ENCODE peak calls at places on chromosomes 2 and 18, in five cellular contexts. One of them, this sample, is unnamed.

GRCh38 chr2:42788-43187 is 3.5 kb downstream of the FAM110C start:
- DNase-seq in GM12878: no peak
- DNase-seq in HCT116: no peak
- DNase-seq in K562: no peak
- DNase-seq in HepG2: no peak
- DNase-seq in this sample: no peak

GRCh38 chr2:86068098-86069047 is 37.3 kb downstream of the POLR1A start:
- DNase-seq in GM12878: no peak
- DNase-seq in K562: no peak
- DNase-seq in HepG2: no peak
- DNase-seq in HCT116: no peak
- DNase-seq in this sample: no peak

GRCh38 chr18:60962629-60963028 is 370.6 kb upstream of the CDH20 start:
- DNase-seq in GM12878: no peak
- DNase-seq in K562: no peak
- DNase-seq in HepG2: no peak
- DNase-seq in HCT116: no peak
- DNase-seq in this sample: no peak

GRCh38 chr2:150878347-150878746 is 383.3 kb downstream of the RBM43 start:
- DNase-seq in GM12878: no peak
- DNase-seq in HepG2: peak; percentile 13
- DNase-seq in HCT116: peak; percentile 62
- DNase-seq in K562: peak; percentile 27
- DNase-seq in this sample: no peak

GRCh38 chr2:233105930-233106329 is 45.8 kb downstream of the INPP5D start:
- DNase-seq in GM12878: no peak
- DNase-seq in HepG2: no peak
- DNase-seq in HCT116: no peak
- DNase-seq in K562: no peak
- DNase-seq in this sample: no peak

GRCh38 chr2:58762176-58762781 is 521.2 kb upstream of the FANCL start:
- DNase-seq in K562: peak; percentile 78
- DNase-seq in HCT116: peak; percentile 41
- DNase-seq in GM12878: no peak
- DNase-seq in HepG2: peak; percentile 35
- DNase-seq in this sample: peak; percentile 84

GRCh38 chr2:144333144-144333555 is 186.8 kb downstream of the ZEB2 start:
- DNase-seq in HCT116: no peak
- DNase-seq in HepG2: no peak
- DNase-seq in K562: no peak
- DNase-seq in GM12878: no peak
- DNase-seq in this sample: no peak

GRCh38 chr2:88310787-88311186 is 140.6 kb downstream of the THNSL2 start:
- DNase-seq in GM12878: no peak
- DNase-seq in K562: no peak
- DNase-seq in HCT116: no peak
- DNase-seq in HepG2: no peak
- DNase-seq in this sample: no peak

GRCh38 chr2:236359426-236359825 is 95.2 kb upstream of the ASB18 start:
- DNase-seq in HepG2: no peak
- DNase-seq in GM12878: no peak
- DNase-seq in HCT116: no peak
- DNase-seq in K562: no peak
- DNase-seq in this sample: no peak

GRCh38 chr2:28750316-28751101 is 1.1 kb upstream of the PPP1CB start:
- DNase-seq in HCT116: no peak
- DNase-seq in K562: peak; percentile 49
- DNase-seq in HepG2: no peak
- DNase-seq in GM12878: no peak
- DNase-seq in this sample: no peak

GRCh38 chr2:159030674-159031380 is 62.4 kb downstream of the TANC1 start:
- DNase-seq in HepG2: peak; percentile 10
- DNase-seq in GM12878: no peak
- DNase-seq in HCT116: peak; percentile 23
- DNase-seq in K562: peak; percentile 75
- DNase-seq in this sample: peak; percentile 43

GRCh38 chr2:203815541-203815898 is 52.1 kb upstream of the CTLA4 start:
- DNase-seq in HepG2: no peak
- DNase-seq in HCT116: no peak
- DNase-seq in GM12878: no peak
- DNase-seq in K562: no peak
- DNase-seq in this sample: no peak

GRCh38 chr2:95022309-95023221 is 2.9 kb upstream of the MAL start:
- DNase-seq in GM12878: peak; percentile 69
- DNase-seq in K562: peak; percentile 70
- DNase-seq in HepG2: peak; percentile 53
- DNase-seq in HCT116: peak; percentile 34
- DNase-seq in this sample: peak; percentile 94

GRCh38 chr18:49609416-49610284 is 47.8 kb downstream of the LIPG start:
- DNase-seq in K562: no peak
- DNase-seq in HCT116: peak; percentile 6
- DNase-seq in HepG2: no peak
- DNase-seq in GM12878: no peak
- DNase-seq in this sample: no peak

GRCh38 chr18:45852631-45853030 is 27.2 kb downstream of the SIGLEC15 start:
- DNase-seq in GM12878: no peak
- DNase-seq in HCT116: no peak
- DNase-seq in K562: no peak
- DNase-seq in HepG2: no peak
- DNase-seq in this sample: no peak

GRCh38 chr18:58484989-58485962 is 143.6 kb downstream of the ALPK2 start:
- DNase-seq in K562: no peak
- DNase-seq in HCT116: no peak
- DNase-seq in GM12878: no peak
- DNase-seq in HepG2: no peak
- DNase-seq in this sample: peak; percentile 53

GRCh38 chr2:157922815-157923214 is 46.7 kb upstream of the ACVR1 start:
- DNase-seq in HepG2: no peak
- DNase-seq in HCT116: no peak
- DNase-seq in K562: no peak
- DNase-seq in GM12878: no peak
- DNase-seq in this sample: no peak

GRCh38 chr2:67772216-67773180 is 290.3 kb downstream of the C1D start:
- DNase-seq in HCT116: no peak
- DNase-seq in GM12878: no peak
- DNase-seq in HepG2: no peak
- DNase-seq in K562: no peak
- DNase-seq in this sample: no peak

GRCh38 chr2:74548919-74549684 is 4.6 kb downstream of the LOXL3 start:
- DNase-seq in HCT116: no peak
- DNase-seq in GM12878: no peak
- DNase-seq in HepG2: peak; percentile 50
- DNase-seq in K562: peak; percentile 90
- DNase-seq in this sample: peak; percentile 87

GRCh38 chr2:11362781-11363099 is 18.3 kb upstream of the ROCK2 start:
- DNase-seq in HepG2: no peak
- DNase-seq in HCT116: no peak
- DNase-seq in K562: no peak
- DNase-seq in GM12878: no peak
- DNase-seq in this sample: no peak

GRCh38 chr18:13500227-13500865 is 226.0 kb downstream of the FAM210A start:
- DNase-seq in GM12878: no peak
- DNase-seq in HepG2: peak; percentile 8
- DNase-seq in HCT116: no peak
- DNase-seq in K562: no peak
- DNase-seq in this sample: peak; percentile 59

GRCh38 chr2:96522304-96523203 is 14.0 kb upstream of the ARID5A start:
- DNase-seq in GM12878: no peak
- DNase-seq in K562: no peak
- DNase-seq in HepG2: no peak
- DNase-seq in HCT116: no peak
- DNase-seq in this sample: no peak

GRCh38 chr2:238790877-238791276 is 57.0 kb upstream of the TWIST2 start:
- DNase-seq in K562: no peak
- DNase-seq in HepG2: no peak
- DNase-seq in HCT116: no peak
- DNase-seq in GM12878: no peak
- DNase-seq in this sample: no peak

GRCh38 chr18:42958353-42958752 is 157.1 kb downstream of the RIT2 start:
- DNase-seq in GM12878: no peak
- DNase-seq in HCT116: no peak
- DNase-seq in HepG2: no peak
- DNase-seq in K562: no peak
- DNase-seq in this sample: no peak

GRCh38 chr2:85536479-85536878 is 2.5 kb upstream of the MAT2A start:
- DNase-seq in HCT116: no peak
- DNase-seq in K562: no peak
- DNase-seq in GM12878: no peak
- DNase-seq in HepG2: no peak
- DNase-seq in this sample: no peak

GRCh38 chr2:231709981-231710750 is 1.8 kb downstream of the PTMA start:
- DNase-seq in GM12878: peak; percentile 28
- DNase-seq in K562: peak; percentile 84
- DNase-seq in HCT116: no peak
- DNase-seq in HepG2: peak; percentile 78
- DNase-seq in this sample: peak; percentile 84

GRCh38 chr2:231713738-231714638 is 5.7 kb downstream of the PTMA start:
- DNase-seq in GM12878: peak; percentile 56
- DNase-seq in HepG2: peak; percentile 90
- DNase-seq in K562: peak; percentile 85
- DNase-seq in HCT116: peak; percentile 92
- DNase-seq in this sample: peak; percentile 97

GRCh38 chr2:231709636-231709980 is 1.3 kb downstream of the PTMA start:
- DNase-seq in GM12878: no peak
- DNase-seq in HCT116: no peak
- DNase-seq in HepG2: no peak
- DNase-seq in K562: peak; percentile 47
- DNase-seq in this sample: no peak

GRCh38 chr2:231710751-231711676 is 2.7 kb downstream of the PTMA start:
- DNase-seq in GM12878: no peak
- DNase-seq in HCT116: no peak
- DNase-seq in HepG2: no peak
- DNase-seq in K562: peak; percentile 32
- DNase-seq in this sample: no peak

GRCh38 chr2:231711677-231712461 is 3.5 kb downstream of the PTMA start:
- DNase-seq in HepG2: no peak
- DNase-seq in K562: no peak
- DNase-seq in GM12878: no peak
- DNase-seq in HCT116: no peak
- DNase-seq in this sample: no peak
- TF ChIP-seq POLR2A in HepG2: no peak
- TF ChIP-seq POLR2A in K562: peak; percentile 30
- TF ChIP-seq POLR2A in GM12878: no peak
- TF ChIP-seq POLR2A in HCT116: no peak
- TF ChIP-seq POLR2A in this sample: no peak

DNA sequence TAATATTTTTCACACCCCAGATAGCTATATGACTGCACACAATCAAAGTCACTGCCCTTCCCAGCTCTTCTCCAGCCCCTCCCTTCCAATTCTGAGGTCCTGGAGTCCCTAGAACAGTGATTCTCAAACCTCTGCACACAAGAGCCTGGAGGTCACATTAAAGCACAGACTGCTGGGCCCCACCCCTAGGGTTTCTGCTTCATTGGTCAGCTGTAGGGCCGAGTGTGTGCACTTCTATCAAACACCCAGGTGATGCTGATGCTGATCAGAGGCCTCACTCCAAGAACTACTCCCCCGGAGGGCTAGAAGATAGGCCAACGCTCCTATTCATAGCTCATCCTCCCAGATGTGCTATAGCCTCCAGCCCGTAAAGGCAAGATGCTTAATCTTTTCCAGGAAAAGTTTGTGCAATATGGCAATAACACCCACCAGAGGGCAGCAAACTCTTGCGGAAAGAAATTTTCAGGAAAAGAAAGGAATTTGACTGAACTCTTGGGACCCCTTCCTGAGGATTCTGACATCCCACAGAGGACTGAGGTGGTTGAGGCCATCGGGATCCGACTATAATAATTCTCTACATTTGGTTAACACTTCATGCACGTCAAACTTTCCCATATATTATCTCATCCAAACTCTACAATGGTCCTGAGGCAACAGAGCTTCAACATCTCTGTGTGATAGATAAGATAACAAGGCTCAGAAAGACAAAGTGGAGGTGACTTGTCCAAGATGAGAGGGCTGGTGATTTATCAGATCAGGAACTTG is 194.2 kb upstream of the PKDCC start:
- DNase-seq in GM12878: no peak
- DNase-seq in K562: peak; percentile 53
- DNase-seq in HepG2: peak; percentile 71
- DNase-seq in HCT116: peak; percentile 35
- DNase-seq in this sample: peak; percentile 79
- TF ChIP-seq JUND in GM12878: no peak
- TF ChIP-seq JUND in K562: no peak
- TF ChIP-seq JUND in HepG2: no peak
- TF ChIP-seq JUND in HCT116: no peak
- TF ChIP-seq JUND in this sample: no peak

DNA sequence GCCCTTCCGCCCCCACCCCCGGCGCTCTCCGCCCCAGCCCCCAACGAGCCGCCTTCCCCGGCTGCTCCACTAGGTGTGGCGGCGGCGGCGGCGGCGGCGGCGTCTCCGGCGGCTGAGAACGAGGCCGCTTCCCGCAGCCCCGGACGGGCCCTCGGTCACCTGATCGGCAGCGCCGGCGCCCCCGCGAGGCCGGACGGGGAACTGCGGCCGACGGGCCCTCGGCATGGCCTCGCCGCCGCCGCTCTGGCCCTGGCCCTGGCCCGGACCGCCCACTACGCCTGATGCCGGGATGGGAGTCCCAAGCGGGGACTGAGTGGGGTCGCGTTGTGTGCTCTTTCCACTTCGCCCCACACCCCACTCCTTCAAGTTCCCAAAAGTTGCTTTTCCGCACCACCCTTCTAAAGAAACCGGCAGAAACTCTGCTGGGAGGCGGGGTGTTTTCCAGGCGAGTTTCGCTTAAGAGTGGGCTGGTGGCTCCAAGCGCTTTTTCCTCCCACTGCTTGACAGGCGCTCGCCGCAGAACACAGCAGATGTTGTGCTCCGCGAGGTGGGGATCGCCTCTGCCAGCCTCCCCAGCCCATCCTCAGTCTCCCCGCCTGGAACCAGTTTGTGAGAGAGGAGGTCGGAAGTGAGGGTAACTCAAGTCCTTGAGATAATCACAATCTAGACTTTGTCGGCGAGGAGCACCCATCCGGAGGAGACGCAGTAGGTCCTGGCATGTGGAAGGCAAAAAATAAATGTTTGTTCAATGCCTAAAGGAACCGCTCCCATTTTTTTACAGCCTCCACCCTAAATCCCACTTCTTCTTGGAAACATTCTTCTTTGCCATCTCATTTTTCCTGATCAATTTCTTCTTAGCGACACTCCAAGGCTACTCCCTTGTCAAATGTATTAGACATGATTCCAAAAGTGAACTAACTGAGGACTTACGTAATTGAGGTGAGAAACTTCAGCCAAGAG is at the start of gene NCKAP1:
- DNase-seq in HepG2: peak; percentile 76
- DNase-seq in GM12878: no peak
- DNase-seq in K562: peak; percentile 95
- DNase-seq in HCT116: peak; percentile 39
- DNase-seq in this sample: peak; percentile 99
- TF ChIP-seq POLR2A in HepG2: no peak
- TF ChIP-seq POLR2A in GM12878: no peak
- TF ChIP-seq POLR2A in K562: peak; percentile 84
- TF ChIP-seq POLR2A in HCT116: no peak
- TF ChIP-seq POLR2A in this sample: peak; percentile 16

GRCh38 chr2:193276988-193277387 is 1082.3 kb upstream of the TMEFF2 start:
- DNase-seq in K562: peak; percentile 29
- DNase-seq in GM12878: no peak
- DNase-seq in HCT116: no peak
- DNase-seq in HepG2: no peak
- DNase-seq in this sample: no peak
- TF ChIP-seq JUND in K562: no peak
- TF ChIP-seq JUND in GM12878: no peak
- TF ChIP-seq JUND in HCT116: no peak
- TF ChIP-seq JUND in HepG2: no peak
- TF ChIP-seq JUND in this sample: no peak

This sample was measured in H1.